ENCODE peak calls at places on chromosome 5, in eight cellular contexts. E, C, O, T, R, M, K and D are unnamed samples. For H3K9me3, the result is how much of the 10 kb centered on the place peaks cover.

GRCh38 chr5:163917741-163918140 is 412.3 kb downstream of the MAT2B start:
- DNase-seq in E (no peak), K (no peak), M (no peak), R (no peak), T (peak), C (no peak), O (no peak), D (no peak)

GRCh38 chr5:138459311-138459710 is 6.0 kb upstream of the EGR1 start:
- DNase-seq in K (no peak), E (no peak), R (no peak), C (no peak), M (peak), T (no peak), O (no peak), D (peak)

GRCh38 chr5:17614872-17615605 is 4.8 kb downstream of the TAF11L12 start:
- DNase-seq in O (no peak), M (no peak), E (no peak), R (no peak), C (no peak), T (no peak), K (no peak), D (no peak)

GRCh38 chr5:54959673-54960418 is 25.5 kb downstream of the ESM1 start:
- DNase-seq in R (no peak), E (peak), T (peak), O (no peak), C (peak), M (no peak), K (no peak), D (no peak)

GRCh38 chr5:141951341-141951781 is 6.6 kb downstream of the PCDH12 start:
- DNase-seq in E (no peak), K (no peak), O (no peak), C (peak), M (no peak), R (no peak), T (peak), D (no peak)

GRCh38 chr5:14491505-14491904 is 90.1 kb upstream of the OTULINL start:
- DNase-seq in R (no peak), M (no peak), K (no peak), C (no peak), E (peak), T (peak), O (no peak), D (no peak)

GRCh38 chr5:39570418-39571027 is 145.7 kb upstream of the DAB2 start:
- DNase-seq in T (peak), M (no peak), C (peak), E (peak), K (no peak), O (peak), R (no peak), D (no peak)

GRCh38 chr5:172768573-172769323 is 2.2 kb downstream of the DUSP1 start:
- DNase-seq in R (peak), T (no peak), M (no peak), O (no peak), C (no peak), E (peak), K (no peak), D (peak)

GRCh38 chr5:68226564-68227073 is 11.1 kb downstream of the PIK3R1 start:
- DNase-seq in C (no peak), T (no peak), K (no peak), E (no peak), O (no peak), R (no peak), M (no peak), D (no peak)

GRCh38 chr5:168477060-168477459 is 9.2 kb upstream of the RARS1 start:
- DNase-seq in T (no peak), M (no peak), K (no peak), O (no peak), E (peak), R (no peak), C (no peak), D (no peak)

GRCh38 chr5:83401775-83402174 is 69.8 kb upstream of the VCAN start:
- DNase-seq in E (no peak), M (no peak), C (no peak), R (no peak), K (no peak), O (no peak), T (no peak), D (no peak)

GRCh38 chr5:18652404-18653215 is 1018.4 kb downstream of the TAF11L14 start:
- DNase-seq in M (no peak), R (no peak), E (no peak), T (no peak), C (no peak), K (no peak), O (no peak), D (no peak)

GRCh38 chr5:115978779-115979178 is 16.5 kb downstream of the LVRN start:
- DNase-seq in M (no peak), E (no peak), O (no peak), T (no peak), R (no peak), K (no peak), C (no peak), D (no peak)

GRCh38 chr5:145347026-145347616 is 488.0 kb downstream of the PRELID2 start:
- DNase-seq in O (peak), R (no peak), T (peak), M (no peak), C (peak), E (peak), K (no peak), D (no peak)

GRCh38 chr5:177431317-177432142 is 5.1 kb downstream of the GRK6 start:
- DNase-seq in K (peak), T (no peak), E (no peak), O (no peak), C (no peak), M (peak), R (no peak), D (peak)

GRCh38 chr5:32506809-32507208 is 62.3 kb upstream of the ZFR start:
- DNase-seq in R (no peak), C (no peak), O (no peak), E (peak), K (peak), T (peak), M (no peak), D (no peak)

GRCh38 chr5:143170977-143171376 is 232.5 kb downstream of the NR3C1 start:
- DNase-seq in E (no peak), C (no peak), K (no peak), M (no peak), T (no peak), O (no peak), R (no peak), D (no peak)

GRCh38 chr5:94308442-94308841 is 310.0 kb downstream of the KIAA0825 start:
- DNase-seq in O (no peak), K (no peak), R (no peak), E (no peak), M (no peak), C (no peak), T (peak), D (no peak)

GRCh38 chr5:61431923-61432620 is 100.0 kb downstream of the ZSWIM6 start:
- DNase-seq in K (no peak), M (no peak), E (peak), R (no peak), C (no peak), T (no peak), O (no peak), D (no peak)

GRCh38 chr5:79255786-79256557 is 20.0 kb downstream of the JMY start:
- DNase-seq in O (no peak), E (peak), R (peak), T (peak), M (no peak), K (no peak), C (peak), D (no peak)

GRCh38 chr5:149138182-149138923 is 2.9 kb upstream of the ABLIM3 start:
- DNase-seq in K (no peak), M (no peak), T (no peak), O (no peak), R (no peak), C (no peak), E (no peak), D (no peak)

GRCh38 chr5:130109152-130109551 is 204.9 kb downstream of the CHSY3 start:
- DNase-seq in C (peak), K (no peak), T (peak), E (peak), M (no peak), R (no peak), O (peak), D (no peak)

GRCh38 chr5:178992291-178992895 is 2.7 kb downstream of the GRM6 start:
- DNase-seq in C (peak), R (no peak), M (no peak), T (no peak), K (no peak), O (no peak), E (no peak), D (no peak)
- H3K9me3 ChIP-seq in C (under half), R (under half), M (under half), T (under half), K (under half), O (under half), E (under half), D (under half)

GRCh38 chr5:179150011-179150410 is 89.8 kb downstream of the ZNF354C start:
- DNase-seq in K (peak), C (no peak), O (no peak), T (no peak), E (no peak), R (no peak), M (peak), D (no peak)
- H3K9me3 ChIP-seq in K (under half), C (under half), O (under half), T (under half), E (under half), R (under half), M (under half), D (under half)

DNA sequence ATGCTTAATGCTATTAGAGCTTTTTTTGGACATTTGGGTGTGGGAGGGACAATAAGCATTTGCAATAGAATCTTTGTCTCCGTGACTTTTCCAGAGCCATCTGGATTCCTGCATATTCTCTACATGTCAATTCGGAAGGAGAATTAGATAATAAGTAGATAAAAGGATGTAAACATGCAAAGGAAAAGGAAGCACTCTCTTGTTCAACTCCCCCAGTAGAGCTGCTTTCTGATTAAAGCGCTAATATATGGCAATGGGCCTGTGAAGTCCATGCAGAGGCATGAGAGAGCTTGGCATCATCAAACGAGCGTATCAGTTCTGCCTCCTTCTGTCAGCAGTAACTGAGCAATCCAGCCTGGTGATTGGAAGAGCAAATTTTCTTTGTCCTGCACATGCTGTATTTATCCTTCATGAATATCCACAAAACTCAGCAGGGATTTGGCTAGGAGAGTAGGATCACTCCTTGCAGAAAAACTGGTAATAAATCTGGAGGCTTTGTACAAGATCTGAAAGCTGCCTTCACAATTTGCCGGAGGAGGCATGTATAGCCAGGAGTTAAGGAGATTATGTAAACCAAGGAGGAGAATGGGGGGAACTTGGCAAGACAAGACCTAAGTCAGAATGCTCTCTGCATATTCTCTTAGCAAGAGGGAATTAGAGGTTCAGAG is 1752.9 kb downstream of the MAT2B start:
- DNase-seq in M (no peak), K (no peak), E (no peak), O (no peak), R (no peak), T (no peak), C (peak), D (no peak)
- H3K9me3 ChIP-seq in M (under half), K (under half), E (under half), O (under half), R (under half), T (under half), C (under half), D (under half)

GRCh38 chr5:179132586-179133355 is 72.6 kb downstream of the ZNF354C start:
- DNase-seq in T (no peak), R (no peak), M (no peak), K (peak), E (no peak), C (no peak), O (no peak), D (no peak)
- H3K9me3 ChIP-seq in T (under half), R (under half), M (under half), K (under half), E (under half), C (under half), O (under half), D (under half)

GRCh38 chr5:56367752-56368151 is 134.6 kb upstream of the ANKRD55 start:
- DNase-seq in K (no peak), E (no peak), T (no peak), C (no peak), O (no peak), R (no peak), M (no peak), D (no peak)

GRCh38 chr5:56375011-56375410 is 141.9 kb upstream of the ANKRD55 start:
- DNase-seq in T (no peak), R (peak), K (no peak), E (no peak), M (peak), C (no peak), O (no peak), D (no peak)

GRCh38 chr5:56366986-56367385 is 133.9 kb upstream of the ANKRD55 start:
- DNase-seq in K (no peak), M (no peak), T (no peak), C (no peak), R (no peak), E (no peak), O (no peak), D (no peak)

DNA sequence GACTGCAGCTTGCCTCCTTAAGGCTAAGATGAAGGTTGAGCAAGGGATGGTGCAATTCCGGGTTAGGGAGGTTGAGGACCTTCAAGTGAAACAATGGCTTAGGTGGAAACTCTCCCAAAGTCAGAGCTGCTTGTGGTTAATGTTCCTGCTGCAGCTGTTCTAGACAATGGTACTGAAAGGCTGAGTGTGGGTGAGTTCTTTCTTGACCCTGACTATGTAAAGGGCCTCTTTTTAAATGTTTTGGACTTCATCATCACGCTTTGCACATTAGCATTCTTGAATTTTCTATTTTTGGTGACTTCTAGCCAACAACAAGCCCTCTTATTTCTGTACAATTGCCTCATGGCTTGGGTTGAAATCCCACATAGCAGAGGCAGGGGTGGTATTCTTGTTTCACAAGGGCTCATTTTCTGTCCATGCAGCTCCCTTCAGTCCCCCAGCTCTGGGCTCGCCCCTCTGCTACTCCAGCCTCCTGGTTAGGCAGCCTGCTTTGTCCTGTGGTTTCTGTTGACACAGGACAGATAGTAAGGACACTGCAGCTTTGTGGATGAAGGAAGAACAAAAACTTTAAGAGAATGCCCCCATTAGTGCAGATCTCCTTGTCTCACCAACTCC is 136.3 kb upstream of the ANKRD55 start:
- DNase-seq in E (no peak), M (no peak), O (no peak), K (no peak), C (no peak), T (no peak), R (no peak), D (no peak)
- H3K9me3 ChIP-seq in E (under half), M (under half), O (under half), K (under half), C (under half), T (under half), R (under half), D (under half)